ENCODE peak calls at places on chromosome 3, in eight cellular contexts. D is heart left ventricle, B is cardiac muscle cell, F is stomach, H is fibroblast of mammary gland, S is AG10803, P is A549, L is mammary epithelial cell. T is an unnamed sample.

GRCh38 chr3:31575448-31575847 is 42.7 kb downstream of the STT3B start:
- DNase-seq in B (no peak), S (no peak), L (no peak), P (no peak), H (no peak), D (no peak), F (no peak), T (no peak)

GRCh38 chr3:100682056-100682853 is 27.0 kb upstream of the TFG start:
- DNase-seq in F (no peak), H (no peak), S (no peak), P (no peak), D (peak; percentile 22), L (no peak), B (no peak), T (no peak)

GRCh38 chr3:13379191-13379830 is 40.8 kb downstream of the NUP210 start:
- DNase-seq in P (no peak), H (peak; percentile 64), B (peak; percentile 75), S (peak; percentile 71), L (no peak), F (no peak), D (peak; percentile 49), T (no peak)

GRCh38 chr3:129087138-129087702 is 26.6 kb downstream of the GP9 start:
- DNase-seq in P (no peak), F (peak; percentile 49), B (no peak), D (peak; percentile 63), L (peak; percentile 16), H (peak; percentile 11), S (peak; percentile 9), T (no peak)

GRCh38 chr3:14522129-14522691 is 17.9 kb downstream of the GRIP2 start:
- DNase-seq in D (peak; percentile 83), P (no peak), S (no peak), F (no peak), H (no peak), B (no peak), L (no peak), T (no peak)

GRCh38 chr3:39445927-39446326 is 21.6 kb upstream of the MOBP start:
- DNase-seq in P (no peak), D (no peak), L (no peak), F (no peak), B (no peak), S (no peak), H (no peak), T (no peak)

GRCh38 chr3:60240558-60240957 is 1010.7 kb downstream of the FHIT start:
- DNase-seq in H (no peak), B (no peak), P (no peak), L (no peak), S (no peak), D (no peak), F (no peak), T (no peak)

GRCh38 chr3:55202320-55202719 is 274.5 kb upstream of the LRTM1 start:
- DNase-seq in B (no peak), D (no peak), H (peak; percentile 98), S (peak; percentile 94), F (no peak), L (peak; percentile 26), P (no peak), T (no peak)

GRCh38 chr3:181752202-181752671 is 40.5 kb downstream of the SOX2 start:
- DNase-seq in S (no peak), F (no peak), P (no peak), L (peak; percentile 36), B (no peak), H (no peak), D (no peak), T (no peak)

GRCh38 chr3:12353796-12354505 is 65.1 kb downstream of the PPARG start:
- DNase-seq in F (no peak), B (no peak), P (peak; percentile 58), D (no peak), H (peak; percentile 83), S (peak; percentile 39), L (no peak), T (no peak)

GRCh38 chr3:100400424-100400781 is 486 bp downstream of the TOMM70 start:
- DNase-seq in D (no peak), P (peak; percentile 3), F (no peak), H (no peak), S (no peak), B (peak; percentile 41), L (peak; percentile 26), T (peak; percentile 84)

GRCh38 chr3:169354774-169355501 is 308.6 kb downstream of the MECOM start:
- DNase-seq in H (no peak), F (no peak), D (no peak), B (no peak), L (no peak), S (no peak), P (no peak), T (no peak)

GRCh38 chr3:120561251-120562045 is 34.7 kb upstream of the NDUFB4 start:
- DNase-seq in D (peak; percentile 52), P (peak; percentile 71), L (peak; percentile 34), S (peak; percentile 68), H (peak; percentile 75), B (peak; percentile 79), F (peak; percentile 79), T (peak; percentile 88)

GRCh38 chr3:154421067-154421466 is 8.9 kb downstream of the GPR149 start:
- DNase-seq in S (no peak), H (peak; percentile 12), D (no peak), P (no peak), F (no peak), B (peak; percentile 66), L (no peak), T (no peak)

GRCh38 chr3:122533931-122534334 is 19.2 kb upstream of the KPNA1 start:
- DNase-seq in F (no peak), B (no peak), P (peak; percentile 58), S (peak; percentile 71), D (no peak), H (peak; percentile 83), L (peak; percentile 100), T (no peak)

GRCh38 chr3:195895900-195896360 is 12.4 kb downstream of the TNK2 start:
- DNase-seq in D (peak; percentile 68), L (peak; percentile 51), B (peak; percentile 51), P (peak; percentile 30), H (no peak), F (peak; percentile 66), S (no peak), T (no peak)

GRCh38 chr3:143436231-143436930 is 316.8 kb downstream of the CHST2 start:
- DNase-seq in L (no peak), P (no peak), D (no peak), B (no peak), F (no peak), H (peak; percentile 87), S (peak; percentile 45), T (no peak)

GRCh38 chr3:115469649-115470048 is 153.7 kb upstream of the GAP43 start:
- DNase-seq in H (no peak), L (no peak), S (peak; percentile 1), F (no peak), D (no peak), P (no peak), B (no peak), T (no peak)

GRCh38 chr3:188594137-188594536 is 440.2 kb downstream of the LPP start:
- DNase-seq in P (no peak), B (no peak), F (no peak), D (no peak), H (peak; percentile 90), S (peak; percentile 96), L (peak; percentile 72), T (no peak)

GRCh38 chr3:112755845-112756671 is 90.6 kb downstream of the CD200R1L start:
- DNase-seq in H (no peak), S (peak; percentile 35), P (no peak), B (no peak), D (no peak), L (no peak), F (no peak), T (no peak)

GRCh38 chr3:29950232-29950631 is 656.2 kb upstream of the TGFBR2 start:
- DNase-seq in D (no peak), L (no peak), P (no peak), F (no peak), S (peak; percentile 60), H (no peak), B (no peak), T (no peak)

GRCh38 chr3:36497234-36497633 is 116.9 kb downstream of the STAC start:
- DNase-seq in L (no peak), S (no peak), P (no peak), H (no peak), B (no peak), D (no peak), F (no peak), T (no peak)

GRCh38 chr3:42387802-42388651 is 22.4 kb downstream of the LYZL4 start:
- DNase-seq in S (no peak), D (no peak), B (no peak), F (no peak), H (peak; percentile 26), L (no peak), P (no peak), T (peak; percentile 40)

GRCh38 chr3:13549513-13550256 is 760 bp downstream of the FBLN2 start:
- DNase-seq in H (no peak), D (no peak), B (no peak), L (no peak), P (no peak), F (no peak), S (peak; percentile 54), T (no peak)

GRCh38 chr3:84906065-84906464 is 52.7 kb upstream of the CADM2 start:
- DNase-seq in D (no peak), P (no peak), S (no peak), H (no peak), B (no peak), L (no peak), F (no peak), T (no peak)

GRCh38 chr3:13393427-13394360 is 26.4 kb downstream of the NUP210 start:
- DNase-seq in H (no peak), S (no peak), L (no peak), P (no peak), F (no peak), B (no peak), D (no peak), T (no peak)

GRCh38 chr3:190739726-190740230 is 122.7 kb downstream of the GMNC start:
- DNase-seq in D (no peak), F (no peak), B (no peak), S (no peak), H (peak; percentile 10), P (no peak), L (no peak), T (no peak)

GRCh38 chr3:106213954-106214353 is 345.1 kb upstream of the CBLB start:
- DNase-seq in P (no peak), D (no peak), B (no peak), H (no peak), S (no peak), F (no peak), L (no peak), T (no peak)
- TF ChIP-seq CTCF in P (no peak), D (no peak), B (no peak), H (no peak), S (no peak), F (no peak), L (no peak), T (no peak)

GRCh38 chr3:105367406-105368213 is 901 bp downstream of the ALCAM start:
- DNase-seq in H (peak; percentile 65), D (peak; percentile 54), B (peak; percentile 45), F (peak; percentile 77), L (peak; percentile 82), S (peak; percentile 69), P (peak; percentile 65), T (peak; percentile 85)
- TF ChIP-seq CTCF in H (no peak), D (no peak), B (no peak), F (no peak), L (peak; percentile 16), S (peak; percentile 33), P (no peak), T (no peak)

GRCh38 chr3:139096670-139097069 is 52.0 kb upstream of the PRR23C start:
- DNase-seq in L (no peak), D (no peak), F (no peak), S (no peak), B (no peak), H (no peak), P (no peak), T (no peak)
- TF ChIP-seq CTCF in L (no peak), D (no peak), F (no peak), S (no peak), B (no peak), H (no peak), P (no peak), T (no peak)

GRCh38 chr3:72174890-72175289 is 389.9 kb upstream of the PROK2 start:
- DNase-seq in P (no peak), D (no peak), B (no peak), L (no peak), S (no peak), H (no peak), F (no peak), T (no peak)
- TF ChIP-seq CTCF in P (no peak), D (no peak), B (no peak), L (no peak), S (no peak), H (no peak), F (no peak), T (no peak)